ENCODE peak calls at places on chromosomes 4 and X, in eight cellular contexts. One of them, this sample, is unnamed.

GRCh38 chrX:123878177-123878576 is 18.3 kb downstream of the XIAP start:
- DNase-seq in H1: no peak
- DNase-seq in K562: no peak
- DNase-seq in GM23338: no peak
- DNase-seq in SK-N-SH: no peak
- DNase-seq in HepG2: no peak
- DNase-seq in endothelial cell of umbilical vein: peak; percentile 41
- DNase-seq in GM12878: no peak
- DNase-seq in this sample: no peak

GRCh38 chr4:4443821-4444220 is 56.9 kb downstream of the NSG1 start:
- DNase-seq in H1: no peak
- DNase-seq in K562: peak; percentile 47
- DNase-seq in GM23338: peak; percentile 46
- DNase-seq in SK-N-SH: no peak
- DNase-seq in HepG2: no peak
- DNase-seq in endothelial cell of umbilical vein: peak; percentile 4
- DNase-seq in GM12878: no peak
- DNase-seq in this sample: no peak

GRCh38 chrX:113919387-113919786 is 664.5 kb upstream of the HTR2C start:
- DNase-seq in H1: no peak
- DNase-seq in K562: no peak
- DNase-seq in GM23338: no peak
- DNase-seq in SK-N-SH: no peak
- DNase-seq in HepG2: no peak
- DNase-seq in endothelial cell of umbilical vein: no peak
- DNase-seq in GM12878: no peak
- DNase-seq in this sample: no peak

GRCh38 chrX:106220177-106220576 is 52.1 kb downstream of the PWWP3B start:
- DNase-seq in H1: no peak
- DNase-seq in K562: no peak
- DNase-seq in GM23338: peak; percentile 10
- DNase-seq in SK-N-SH: no peak
- DNase-seq in HepG2: no peak
- DNase-seq in endothelial cell of umbilical vein: no peak
- DNase-seq in GM12878: no peak
- DNase-seq in this sample: no peak

GRCh38 chr4:144645621-144646522 is at the start of gene HHIP:
- DNase-seq in H1: no peak
- DNase-seq in K562: no peak
- DNase-seq in GM23338: peak; percentile 72
- DNase-seq in SK-N-SH: peak; percentile 70
- DNase-seq in HepG2: peak; percentile 1
- DNase-seq in endothelial cell of umbilical vein: peak; percentile 88
- DNase-seq in GM12878: no peak
- DNase-seq in this sample: no peak

GRCh38 chrX:39195156-39195555 is 393.9 kb downstream of the MID1IP1 start:
- DNase-seq in H1: no peak
- DNase-seq in K562: no peak
- DNase-seq in GM23338: peak; percentile 14
- DNase-seq in SK-N-SH: no peak
- DNase-seq in HepG2: no peak
- DNase-seq in endothelial cell of umbilical vein: no peak
- DNase-seq in GM12878: no peak
- DNase-seq in this sample: no peak

GRCh38 chrX:1281511-1281910 is 12.9 kb downstream of the CSF2RA start:
- DNase-seq in H1: no peak
- DNase-seq in K562: no peak
- DNase-seq in GM23338: no peak
- DNase-seq in SK-N-SH: no peak
- DNase-seq in HepG2: no peak
- DNase-seq in endothelial cell of umbilical vein: no peak
- DNase-seq in GM12878: no peak
- DNase-seq in this sample: no peak

GRCh38 chr4:100362363-100362762 is 155.5 kb downstream of the EMCN start:
- DNase-seq in H1: no peak
- DNase-seq in K562: no peak
- DNase-seq in GM23338: no peak
- DNase-seq in SK-N-SH: no peak
- DNase-seq in HepG2: no peak
- DNase-seq in endothelial cell of umbilical vein: peak; percentile 67
- DNase-seq in GM12878: no peak
- DNase-seq in this sample: no peak

GRCh38 chr4:156201050-156201449 is 247.4 kb upstream of the CTSO start:
- DNase-seq in H1: no peak
- DNase-seq in K562: no peak
- DNase-seq in GM23338: no peak
- DNase-seq in SK-N-SH: no peak
- DNase-seq in HepG2: no peak
- DNase-seq in endothelial cell of umbilical vein: no peak
- DNase-seq in GM12878: peak; percentile 17
- DNase-seq in this sample: no peak

GRCh38 chr4:188818300-188818699 is 679.1 kb downstream of the TRIML1 start:
- DNase-seq in H1: no peak
- DNase-seq in K562: no peak
- DNase-seq in GM23338: no peak
- DNase-seq in SK-N-SH: no peak
- DNase-seq in HepG2: no peak
- DNase-seq in endothelial cell of umbilical vein: no peak
- DNase-seq in GM12878: no peak
- DNase-seq in this sample: no peak

GRCh38 chr4:188821500-188821899 is 682.3 kb downstream of the TRIML1 start:
- DNase-seq in H1: no peak
- DNase-seq in K562: no peak
- DNase-seq in GM23338: peak; percentile 8
- DNase-seq in SK-N-SH: no peak
- DNase-seq in HepG2: no peak
- DNase-seq in endothelial cell of umbilical vein: no peak
- DNase-seq in GM12878: no peak
- DNase-seq in this sample: no peak

GRCh38 chr4:188822698-188823097 is 683.5 kb downstream of the TRIML1 start:
- DNase-seq in H1: peak; percentile 43
- DNase-seq in K562: no peak
- DNase-seq in GM23338: peak; percentile 76
- DNase-seq in SK-N-SH: no peak
- DNase-seq in HepG2: no peak
- DNase-seq in endothelial cell of umbilical vein: no peak
- DNase-seq in GM12878: no peak
- DNase-seq in this sample: peak; percentile 10

GRCh38 chr4:188824553-188824952 is 685.3 kb downstream of the TRIML1 start:
- DNase-seq in H1: no peak
- DNase-seq in K562: no peak
- DNase-seq in GM23338: no peak
- DNase-seq in SK-N-SH: no peak
- DNase-seq in HepG2: no peak
- DNase-seq in endothelial cell of umbilical vein: no peak
- DNase-seq in GM12878: no peak
- DNase-seq in this sample: no peak

GRCh38 chr4:188819243-188819642 is 680.0 kb downstream of the TRIML1 start:
- DNase-seq in H1: no peak
- DNase-seq in K562: no peak
- DNase-seq in GM23338: no peak
- DNase-seq in SK-N-SH: no peak
- DNase-seq in HepG2: no peak
- DNase-seq in endothelial cell of umbilical vein: no peak
- DNase-seq in GM12878: no peak
- DNase-seq in this sample: no peak
- H3K27me3 ChIP-seq in H1: no peaks in the 10 kb centered on the region
- H3K27me3 ChIP-seq in K562: no peaks in the 10 kb centered on the region
- H3K27me3 ChIP-seq in GM23338: no peaks in the 10 kb centered on the region
- H3K27me3 ChIP-seq in SK-N-SH: no peaks in the 10 kb centered on the region
- H3K27me3 ChIP-seq in HepG2: no peaks in the 10 kb centered on the region
- H3K27me3 ChIP-seq in endothelial cell of umbilical vein: no peaks in the 10 kb centered on the region
- H3K27me3 ChIP-seq in GM12878: no peaks in the 10 kb centered on the region
- H3K27me3 ChIP-seq in this sample: no peaks in the 10 kb centered on the region

DNA sequence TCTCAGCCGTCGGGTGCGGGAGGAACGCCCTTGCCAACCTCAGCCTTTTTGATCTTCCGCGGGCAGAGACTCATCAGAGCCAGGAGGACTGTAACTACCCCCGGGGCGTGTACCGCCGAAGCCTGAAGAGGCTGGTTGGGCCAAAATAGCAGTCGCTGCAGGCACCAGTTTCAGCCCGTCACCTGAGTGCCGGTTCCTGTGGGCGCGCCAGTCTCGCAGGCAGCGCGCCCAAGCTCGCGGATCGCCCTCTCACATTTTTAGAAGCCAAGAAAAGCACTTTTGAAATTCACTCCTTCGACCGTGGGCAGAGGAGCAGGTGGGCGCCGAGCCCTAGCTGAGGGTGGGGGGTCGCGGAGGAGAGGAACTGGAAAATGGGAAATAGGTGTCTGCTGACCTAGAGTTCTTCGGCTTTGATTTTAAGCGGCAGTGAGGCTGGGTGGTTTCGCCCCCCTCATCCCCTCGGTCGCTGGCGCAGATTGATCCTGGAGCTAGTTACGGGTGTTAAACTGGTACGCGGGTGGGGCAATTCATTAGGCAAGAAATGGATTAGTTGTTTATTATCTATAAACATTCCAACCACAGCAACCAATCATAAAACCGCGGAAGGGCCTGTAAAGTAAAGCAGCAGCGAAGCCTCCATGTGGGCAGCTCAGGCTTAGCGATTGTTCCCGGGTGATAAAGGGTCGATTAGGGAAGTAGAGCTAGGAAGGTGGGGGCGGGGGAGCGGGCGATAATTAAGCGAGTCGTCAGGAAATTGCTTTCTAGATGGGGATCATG is 69.2 kb downstream of the FBXO8 start:
- DNase-seq in H1: no peak
- DNase-seq in K562: no peak
- DNase-seq in GM23338: peak; percentile 74
- DNase-seq in SK-N-SH: no peak
- DNase-seq in HepG2: no peak
- DNase-seq in endothelial cell of umbilical vein: no peak
- DNase-seq in GM12878: no peak
- DNase-seq in this sample: no peak
- TF ChIP-seq POLR2AphosphoS5 in H1: no peak
- TF ChIP-seq POLR2AphosphoS5 in K562: no peak
- TF ChIP-seq POLR2AphosphoS5 in GM23338: no peak
- TF ChIP-seq POLR2AphosphoS5 in SK-N-SH: no peak
- TF ChIP-seq POLR2AphosphoS5 in HepG2: no peak
- TF ChIP-seq POLR2AphosphoS5 in endothelial cell of umbilical vein: no peak
- TF ChIP-seq POLR2AphosphoS5 in GM12878: no peak
- TF ChIP-seq POLR2AphosphoS5 in this sample: no peak

GRCh38 chr4:5919571-5919970 is 26.7 kb upstream of the CRMP1 start:
- DNase-seq in H1: no peak
- DNase-seq in K562: no peak
- DNase-seq in GM23338: no peak
- DNase-seq in SK-N-SH: no peak
- DNase-seq in HepG2: no peak
- DNase-seq in endothelial cell of umbilical vein: no peak
- DNase-seq in GM12878: no peak
- DNase-seq in this sample: no peak

GRCh38 chr4:5921074-5921473 is 28.2 kb upstream of the CRMP1 start:
- DNase-seq in H1: no peak
- DNase-seq in K562: no peak
- DNase-seq in GM23338: no peak
- DNase-seq in SK-N-SH: no peak
- DNase-seq in HepG2: no peak
- DNase-seq in endothelial cell of umbilical vein: no peak
- DNase-seq in GM12878: no peak
- DNase-seq in this sample: no peak

GRCh38 chr4:5916229-5916628 is 23.3 kb upstream of the CRMP1 start:
- DNase-seq in H1: no peak
- DNase-seq in K562: no peak
- DNase-seq in GM23338: no peak
- DNase-seq in SK-N-SH: no peak
- DNase-seq in HepG2: no peak
- DNase-seq in endothelial cell of umbilical vein: no peak
- DNase-seq in GM12878: no peak
- DNase-seq in this sample: no peak

GRCh38 chr4:5919044-5919443 is 26.2 kb upstream of the CRMP1 start:
- DNase-seq in H1: no peak
- DNase-seq in K562: no peak
- DNase-seq in GM23338: no peak
- DNase-seq in SK-N-SH: no peak
- DNase-seq in HepG2: no peak
- DNase-seq in endothelial cell of umbilical vein: no peak
- DNase-seq in GM12878: no peak
- DNase-seq in this sample: no peak

DNA sequence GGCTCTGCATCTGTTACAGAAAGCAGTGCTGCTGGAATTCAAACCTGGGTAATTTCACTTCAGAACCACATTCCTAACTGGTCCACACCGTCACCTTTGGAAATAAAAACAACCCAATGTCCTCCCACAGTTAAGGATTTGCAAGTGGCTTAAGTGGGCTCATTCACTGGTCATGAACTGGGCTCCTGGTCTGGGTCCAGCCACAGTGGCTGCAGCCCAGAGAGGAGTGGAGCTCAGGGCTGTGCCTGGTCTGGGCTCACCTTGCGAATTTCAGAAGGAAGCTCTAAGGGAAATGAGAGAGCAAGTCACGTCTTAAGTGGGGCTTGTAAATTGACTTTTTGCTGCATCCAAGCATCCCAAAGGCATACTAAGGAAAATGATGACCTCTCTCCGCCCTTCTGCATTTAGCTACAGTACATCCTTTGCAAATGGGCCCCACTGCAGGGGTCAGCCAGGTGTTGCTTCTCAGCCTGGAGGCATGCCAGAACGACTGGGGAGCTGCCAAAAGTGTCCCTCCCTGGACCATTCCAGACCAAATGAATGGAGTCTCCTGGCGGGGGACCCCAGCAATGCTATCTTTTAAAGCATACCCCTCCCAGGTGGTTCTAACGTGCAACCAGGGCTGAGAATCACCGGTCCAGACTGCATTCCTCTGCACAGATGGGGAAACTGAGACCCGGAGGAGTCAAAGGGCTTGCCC is 25.6 kb upstream of the CRMP1 start:
- DNase-seq in H1: no peak
- DNase-seq in K562: no peak
- DNase-seq in GM23338: no peak
- DNase-seq in SK-N-SH: no peak
- DNase-seq in HepG2: no peak
- DNase-seq in endothelial cell of umbilical vein: no peak
- DNase-seq in GM12878: no peak
- DNase-seq in this sample: no peak
- H3K4me2 ChIP-seq in H1: no peak overlapping the region
- H3K4me2 ChIP-seq in K562: no peak overlapping the region
- H3K4me2 ChIP-seq in GM23338: no peak overlapping the region
- H3K4me2 ChIP-seq in SK-N-SH: no peak overlapping the region
- H3K4me2 ChIP-seq in HepG2: no peak overlapping the region
- H3K4me2 ChIP-seq in endothelial cell of umbilical vein: no peak overlapping the region
- H3K4me2 ChIP-seq in GM12878: no peak overlapping the region
- H3K4me2 ChIP-seq in this sample: no peak overlapping the region

DNA sequence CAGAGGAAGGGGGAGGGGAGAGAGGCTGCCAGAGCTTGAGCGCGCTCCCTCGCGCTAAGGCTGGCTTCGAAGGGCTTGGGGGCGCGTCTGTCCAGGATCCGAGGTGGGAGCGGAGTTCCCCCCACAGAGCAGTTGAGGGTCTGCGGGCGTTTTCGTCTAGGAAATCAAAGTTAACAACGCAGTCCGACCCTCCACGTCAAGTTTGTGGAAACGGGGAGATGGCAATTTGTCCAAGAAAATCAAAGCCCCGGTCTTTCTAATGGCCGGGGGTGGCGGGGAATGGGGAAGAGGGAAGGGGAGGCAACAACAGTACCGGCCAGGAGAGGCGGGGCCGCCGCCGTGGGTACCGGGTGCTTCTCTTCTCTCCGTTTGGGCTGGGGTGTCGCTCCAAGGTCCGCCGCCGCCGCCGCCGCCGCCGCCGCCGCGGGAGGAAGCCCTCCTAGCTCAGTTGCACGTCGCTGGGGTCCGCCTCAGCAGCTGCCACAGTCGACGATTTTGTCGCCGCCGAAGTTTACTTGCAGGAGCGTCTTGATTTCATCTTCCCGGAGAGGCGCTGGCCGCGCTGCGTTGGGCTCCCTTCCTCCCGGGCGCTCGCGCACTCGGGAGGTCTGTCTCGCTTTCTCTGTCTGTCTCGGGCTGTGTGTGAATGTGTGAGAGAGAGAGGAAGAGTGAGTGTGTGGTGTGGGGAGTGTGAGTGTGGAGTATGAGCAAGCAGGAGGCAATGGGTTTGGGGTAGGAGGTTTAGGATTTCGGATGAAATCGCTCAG is 574 bp downstream of the PCDH19 start:
- DNase-seq in H1: no peak
- DNase-seq in K562: no peak
- DNase-seq in GM23338: peak; percentile 35
- DNase-seq in SK-N-SH: peak; percentile 30
- DNase-seq in HepG2: no peak
- DNase-seq in endothelial cell of umbilical vein: no peak
- DNase-seq in GM12878: no peak
- DNase-seq in this sample: no peak
- H3K27me3 ChIP-seq in H1: peaks cover 58% of the 10 kb centered on the region
- H3K27me3 ChIP-seq in K562: no peaks in the 10 kb centered on the region
- H3K27me3 ChIP-seq in GM23338: peaks cover 83% of the 10 kb centered on the region
- H3K27me3 ChIP-seq in SK-N-SH: peaks cover 69% of the 10 kb centered on the region
- H3K27me3 ChIP-seq in HepG2: no peaks in the 10 kb centered on the region
- H3K27me3 ChIP-seq in endothelial cell of umbilical vein: peaks cover 60% of the 10 kb centered on the region
- H3K27me3 ChIP-seq in GM12878: no peaks in the 10 kb centered on the region
- H3K27me3 ChIP-seq in this sample: no peaks in the 10 kb centered on the region

This sample was measured in HCT116.